ENCODE peak calls at places on chromosomes 1 and 21, in ten cellular contexts. P is mesothelial cell of epicardium; W is EL; E is CD8-positive, alpha-beta memory T cell; Y is HCT116; C is left kidney; Q is progenitor cell of endocrine pancreas; V is fibroblast of lung; K is HS-27A; T is amygdala. X is an unnamed sample.

GRCh38 chr1:46333300-46334029 is 7.1 kb upstream of the NSUN4 start:
- DNase-seq in T (no peak), W (peak), Q (no peak), Y (peak), V (peak), K (no peak), E (no peak), P (no peak), C (peak), X (peak)

GRCh38 chr1:85650645-85651044 is 57.6 kb downstream of the ZNHIT6 start:
- DNase-seq in K (no peak), Y (no peak), P (no peak), Q (no peak), C (no peak), V (no peak), T (no peak), E (no peak), W (no peak), X (no peak)

GRCh38 chr1:184422490-184423233 is 35.8 kb downstream of the C1orf21 start:
- DNase-seq in T (no peak), W (no peak), E (no peak), C (no peak), Y (no peak), K (no peak), V (no peak), P (no peak), Q (no peak), X (no peak)

GRCh38 chr1:237181731-237182317 is 139.8 kb downstream of the RYR2 start:
- DNase-seq in T (no peak), E (no peak), Q (no peak), W (no peak), P (no peak), V (peak), Y (no peak), C (no peak), K (no peak), X (peak)

GRCh38 chr1:172674831-172675613 is 16.1 kb downstream of the FASLG start:
- DNase-seq in Y (no peak), V (peak), W (no peak), E (no peak), P (no peak), C (no peak), Q (no peak), T (no peak), K (no peak), X (no peak)

GRCh38 chr1:247329097-247329617 is 2.5 kb downstream of the ZNF496 start:
- DNase-seq in T (no peak), W (no peak), P (no peak), Y (no peak), C (no peak), K (no peak), V (no peak), E (no peak), Q (no peak), X (no peak)

GRCh38 chr1:47401761-47402160 is 14.3 kb upstream of the FOXE3 start:
- DNase-seq in C (no peak), P (no peak), V (no peak), T (no peak), W (no peak), K (no peak), Q (no peak), Y (no peak), E (no peak), X (no peak)

GRCh38 chr1:184854456-184855180 is 100.0 kb upstream of the EDEM3 start:
- DNase-seq in E (no peak), P (no peak), Y (no peak), Q (no peak), C (no peak), V (peak), K (no peak), W (peak), T (no peak), X (no peak)

GRCh38 chr1:29590583-29591555 is 354.5 kb downstream of the PTPRU start:
- DNase-seq in Y (no peak), V (peak), C (peak), K (no peak), E (no peak), W (peak), T (no peak), P (no peak), Q (no peak), X (peak)

GRCh38 chr1:108644984-108645383 is 15.9 kb downstream of the HENMT1 start:
- DNase-seq in P (no peak), V (no peak), W (no peak), Y (no peak), K (no peak), T (no peak), C (no peak), E (peak), Q (no peak), X (no peak)

GRCh38 chr1:235930543-235930942 is 63.8 kb upstream of the LYST start:
- DNase-seq in K (no peak), V (no peak), T (no peak), Q (no peak), C (peak), P (no peak), E (no peak), W (no peak), Y (no peak), X (no peak)

GRCh38 chr21:42572906-42573495 is 59.3 kb downstream of the SLC37A1 start:
- DNase-seq in E (no peak), W (no peak), Y (no peak), V (no peak), C (no peak), T (no peak), K (no peak), Q (no peak), P (no peak), X (no peak)

GRCh38 chr21:34054259-34054658 is 19.1 kb upstream of the MRPS6 start:
- DNase-seq in P (no peak), Q (no peak), Y (no peak), V (no peak), E (no peak), C (no peak), T (no peak), W (no peak), K (no peak), X (no peak)

GRCh38 chr1:32201011-32201855 is 838 bp downstream of the CCDC28B start:
- DNase-seq in W (peak), V (peak), P (peak), T (peak), Y (no peak), Q (peak), K (no peak), C (peak), E (peak), X (no peak)

GRCh38 chr1:203678943-203679661 is 52.5 kb downstream of the ATP2B4 start:
- DNase-seq in T (no peak), E (no peak), P (no peak), W (no peak), Q (no peak), Y (no peak), C (no peak), V (no peak), K (no peak), X (peak)

GRCh38 chr1:153349363-153350340 is 1.0 kb upstream of the PGLYRP4 start:
- DNase-seq in C (no peak), Q (no peak), W (no peak), P (no peak), K (no peak), E (no peak), Y (no peak), T (no peak), V (no peak), X (no peak)

GRCh38 chr21:40151611-40152010 is 284.4 kb downstream of the PCP4 start:
- DNase-seq in E (no peak), T (no peak), V (no peak), Y (no peak), C (no peak), Q (no peak), W (no peak), P (no peak), K (no peak), X (no peak)

X was measured in MCF 10A.